ENCODE peak calls at places on chromosomes 12 and 14, in seven cellular contexts. One of them, this sample, is unnamed.

GRCh38 chr14:33509454-33509853 is 441.4 kb downstream of the EGLN3 start:
- DNase-seq in AG08395: no peak
- DNase-seq in amniotic epithelial cell: peak; percentile 36
- DNase-seq in activated naive CD4-positive, alpha-beta T cell treated with anti-CD3 and anti-CD28 coated beads, Interleukin-2, amount 50 U/mL, for 16 hours: no peak
- DNase-seq in RCC 7860: no peak
- DNase-seq in thoracic aorta: no peak
- DNase-seq in T47D: no peak
- DNase-seq in this sample: no peak

GRCh38 chr12:22100952-22101748 is 55.1 kb downstream of the CMAS start:
- DNase-seq in activated naive CD4-positive, alpha-beta T cell treated with anti-CD3 and anti-CD28 coated beads, Interleukin-2, amount 50 U/mL, for 16 hours: peak; percentile 26
- DNase-seq in amniotic epithelial cell: peak; percentile 76
- DNase-seq in thoracic aorta: no peak
- DNase-seq in AG08395: peak; percentile 18
- DNase-seq in T47D: no peak
- DNase-seq in RCC 7860: peak; percentile 38
- DNase-seq in this sample: peak; percentile 46

GRCh38 chr14:68506021-68506644 is 286.7 kb downstream of the ZFP36L1 start:
- DNase-seq in T47D: no peak
- DNase-seq in AG08395: peak; percentile 77
- DNase-seq in RCC 7860: peak; percentile 58
- DNase-seq in amniotic epithelial cell: peak; percentile 56
- DNase-seq in activated naive CD4-positive, alpha-beta T cell treated with anti-CD3 and anti-CD28 coated beads, Interleukin-2, amount 50 U/mL, for 16 hours: no peak
- DNase-seq in thoracic aorta: no peak
- DNase-seq in this sample: peak; percentile 20

GRCh38 chr12:94815958-94816357 is 165.6 kb upstream of the TMCC3 start:
- DNase-seq in thoracic aorta: no peak
- DNase-seq in T47D: no peak
- DNase-seq in amniotic epithelial cell: no peak
- DNase-seq in activated naive CD4-positive, alpha-beta T cell treated with anti-CD3 and anti-CD28 coated beads, Interleukin-2, amount 50 U/mL, for 16 hours: no peak
- DNase-seq in RCC 7860: no peak
- DNase-seq in AG08395: no peak
- DNase-seq in this sample: no peak

GRCh38 chr12:95882080-95882479 is 23.3 kb downstream of the SNRPF start:
- DNase-seq in AG08395: peak; percentile 43
- DNase-seq in thoracic aorta: no peak
- DNase-seq in T47D: no peak
- DNase-seq in activated naive CD4-positive, alpha-beta T cell treated with anti-CD3 and anti-CD28 coated beads, Interleukin-2, amount 50 U/mL, for 16 hours: no peak
- DNase-seq in amniotic epithelial cell: peak; percentile 29
- DNase-seq in RCC 7860: no peak
- DNase-seq in this sample: no peak

GRCh38 chr14:58977366-58977765 is 211.1 kb upstream of the DAAM1 start:
- DNase-seq in amniotic epithelial cell: peak; percentile 4
- DNase-seq in activated naive CD4-positive, alpha-beta T cell treated with anti-CD3 and anti-CD28 coated beads, Interleukin-2, amount 50 U/mL, for 16 hours: no peak
- DNase-seq in thoracic aorta: no peak
- DNase-seq in RCC 7860: no peak
- DNase-seq in AG08395: peak; percentile 9
- DNase-seq in T47D: no peak
- DNase-seq in this sample: no peak

GRCh38 chr14:91170504-91171121 is 56.7 kb downstream of the DGLUCY start:
- DNase-seq in thoracic aorta: no peak
- DNase-seq in activated naive CD4-positive, alpha-beta T cell treated with anti-CD3 and anti-CD28 coated beads, Interleukin-2, amount 50 U/mL, for 16 hours: no peak
- DNase-seq in AG08395: no peak
- DNase-seq in T47D: no peak
- DNase-seq in RCC 7860: no peak
- DNase-seq in amniotic epithelial cell: peak; percentile 34
- DNase-seq in this sample: no peak

GRCh38 chr14:35406811-35407630 is 2.5 kb upstream of the NFKBIA start:
- DNase-seq in AG08395: peak; percentile 75
- DNase-seq in activated naive CD4-positive, alpha-beta T cell treated with anti-CD3 and anti-CD28 coated beads, Interleukin-2, amount 50 U/mL, for 16 hours: no peak
- DNase-seq in amniotic epithelial cell: peak; percentile 61
- DNase-seq in thoracic aorta: no peak
- DNase-seq in T47D: peak; percentile 76
- DNase-seq in RCC 7860: peak; percentile 50
- DNase-seq in this sample: no peak

GRCh38 chr12:50102648-50103309 is 1.0 kb upstream of the GPD1 start:
- DNase-seq in AG08395: no peak
- DNase-seq in thoracic aorta: no peak
- DNase-seq in amniotic epithelial cell: no peak
- DNase-seq in T47D: no peak
- DNase-seq in RCC 7860: no peak
- DNase-seq in activated naive CD4-positive, alpha-beta T cell treated with anti-CD3 and anti-CD28 coated beads, Interleukin-2, amount 50 U/mL, for 16 hours: no peak
- DNase-seq in this sample: no peak

GRCh38 chr14:72607386-72608125 is 286.3 kb downstream of the DPF3 start:
- DNase-seq in thoracic aorta: no peak
- DNase-seq in T47D: no peak
- DNase-seq in AG08395: no peak
- DNase-seq in activated naive CD4-positive, alpha-beta T cell treated with anti-CD3 and anti-CD28 coated beads, Interleukin-2, amount 50 U/mL, for 16 hours: no peak
- DNase-seq in RCC 7860: peak; percentile 64
- DNase-seq in amniotic epithelial cell: no peak
- DNase-seq in this sample: no peak

GRCh38 chr12:116882742-116883141 is 1.5 kb upstream of the HRK start:
- DNase-seq in activated naive CD4-positive, alpha-beta T cell treated with anti-CD3 and anti-CD28 coated beads, Interleukin-2, amount 50 U/mL, for 16 hours: no peak
- DNase-seq in amniotic epithelial cell: peak; percentile 29
- DNase-seq in RCC 7860: no peak
- DNase-seq in thoracic aorta: no peak
- DNase-seq in AG08395: peak; percentile 61
- DNase-seq in T47D: no peak
- DNase-seq in this sample: no peak

GRCh38 chr14:33040548-33041140 is 102.0 kb downstream of the NPAS3 start:
- DNase-seq in RCC 7860: no peak
- DNase-seq in activated naive CD4-positive, alpha-beta T cell treated with anti-CD3 and anti-CD28 coated beads, Interleukin-2, amount 50 U/mL, for 16 hours: no peak
- DNase-seq in AG08395: no peak
- DNase-seq in T47D: no peak
- DNase-seq in thoracic aorta: no peak
- DNase-seq in amniotic epithelial cell: no peak
- DNase-seq in this sample: no peak

GRCh38 chr12:107027304-107028053 is 40.5 kb upstream of the MTERF2 start:
- DNase-seq in RCC 7860: peak; percentile 80
- DNase-seq in activated naive CD4-positive, alpha-beta T cell treated with anti-CD3 and anti-CD28 coated beads, Interleukin-2, amount 50 U/mL, for 16 hours: no peak
- DNase-seq in AG08395: peak; percentile 90
- DNase-seq in amniotic epithelial cell: peak; percentile 99
- DNase-seq in thoracic aorta: no peak
- DNase-seq in T47D: peak; percentile 37
- DNase-seq in this sample: peak; percentile 79

GRCh38 chr12:42410345-42410744 is 84.4 kb downstream of the PPHLN1 start:
- DNase-seq in amniotic epithelial cell: peak; percentile 31
- DNase-seq in RCC 7860: no peak
- DNase-seq in thoracic aorta: no peak
- DNase-seq in activated naive CD4-positive, alpha-beta T cell treated with anti-CD3 and anti-CD28 coated beads, Interleukin-2, amount 50 U/mL, for 16 hours: no peak
- DNase-seq in AG08395: no peak
- DNase-seq in T47D: no peak
- DNase-seq in this sample: no peak

GRCh38 chr12:108173892-108174291 is 44.8 kb downstream of the WSCD2 start:
- DNase-seq in T47D: no peak
- DNase-seq in RCC 7860: no peak
- DNase-seq in amniotic epithelial cell: no peak
- DNase-seq in activated naive CD4-positive, alpha-beta T cell treated with anti-CD3 and anti-CD28 coated beads, Interleukin-2, amount 50 U/mL, for 16 hours: no peak
- DNase-seq in thoracic aorta: no peak
- DNase-seq in AG08395: no peak
- DNase-seq in this sample: no peak

GRCh38 chr14:59355101-59355500 is 110.1 kb downstream of the GPR135 start:
- DNase-seq in AG08395: no peak
- DNase-seq in activated naive CD4-positive, alpha-beta T cell treated with anti-CD3 and anti-CD28 coated beads, Interleukin-2, amount 50 U/mL, for 16 hours: no peak
- DNase-seq in thoracic aorta: no peak
- DNase-seq in RCC 7860: no peak
- DNase-seq in T47D: no peak
- DNase-seq in amniotic epithelial cell: no peak
- DNase-seq in this sample: no peak

GRCh38 chr12:34601689-34602088 is 579.4 kb downstream of the ALG10 start:
- DNase-seq in thoracic aorta: no peak
- DNase-seq in amniotic epithelial cell: no peak
- DNase-seq in AG08395: no peak
- DNase-seq in RCC 7860: no peak
- DNase-seq in activated naive CD4-positive, alpha-beta T cell treated with anti-CD3 and anti-CD28 coated beads, Interleukin-2, amount 50 U/mL, for 16 hours: peak; percentile 3
- DNase-seq in T47D: no peak
- DNase-seq in this sample: no peak

GRCh38 chr14:99177046-99177655 is 94.8 kb downstream of the BCL11B start:
- DNase-seq in RCC 7860: no peak
- DNase-seq in thoracic aorta: no peak
- DNase-seq in T47D: no peak
- DNase-seq in amniotic epithelial cell: no peak
- DNase-seq in activated naive CD4-positive, alpha-beta T cell treated with anti-CD3 and anti-CD28 coated beads, Interleukin-2, amount 50 U/mL, for 16 hours: no peak
- DNase-seq in AG08395: no peak
- DNase-seq in this sample: no peak

GRCh38 chr12:52228931-52229330 is 4.1 kb upstream of the KRT7 start:
- DNase-seq in amniotic epithelial cell: no peak
- DNase-seq in thoracic aorta: no peak
- DNase-seq in AG08395: no peak
- DNase-seq in RCC 7860: no peak
- DNase-seq in activated naive CD4-positive, alpha-beta T cell treated with anti-CD3 and anti-CD28 coated beads, Interleukin-2, amount 50 U/mL, for 16 hours: no peak
- DNase-seq in T47D: no peak
- DNase-seq in this sample: no peak

GRCh38 chr14:39581474-39581873 is 149.2 kb upstream of the FBXO33 start:
- DNase-seq in amniotic epithelial cell: no peak
- DNase-seq in activated naive CD4-positive, alpha-beta T cell treated with anti-CD3 and anti-CD28 coated beads, Interleukin-2, amount 50 U/mL, for 16 hours: no peak
- DNase-seq in thoracic aorta: no peak
- DNase-seq in AG08395: no peak
- DNase-seq in RCC 7860: no peak
- DNase-seq in T47D: no peak
- DNase-seq in this sample: no peak

GRCh38 chr14:103071544-103072251 is 12.3 kb upstream of the LBHD2 start:
- DNase-seq in T47D: no peak
- DNase-seq in AG08395: no peak
- DNase-seq in thoracic aorta: no peak
- DNase-seq in activated naive CD4-positive, alpha-beta T cell treated with anti-CD3 and anti-CD28 coated beads, Interleukin-2, amount 50 U/mL, for 16 hours: no peak
- DNase-seq in RCC 7860: peak; percentile 64
- DNase-seq in amniotic epithelial cell: no peak
- DNase-seq in this sample: peak; percentile 57